ENCODE peak calls at places on chromosomes 6 and 20, in ten cellular contexts. One of them, this sample, is unnamed.

GRCh38 chr6:3520541-3521220 is 63.8 kb upstream of the SLC22A23 start:
- DNase-seq in H9: no peak
- DNase-seq in left lung: no peak
- DNase-seq in HL-60: no peak
- DNase-seq in AG09309: no peak
- DNase-seq in HepG2: no peak
- DNase-seq in fibroblast of lung: no peak
- DNase-seq in GM10248: no peak
- DNase-seq in ovary: no peak
- DNase-seq in OCI-LY7: no peak
- DNase-seq in this sample: no peak

GRCh38 chr6:151087861-151088598 is 151.7 kb upstream of the AKAP12 start:
- DNase-seq in H9: no peak
- DNase-seq in left lung: no peak
- DNase-seq in HL-60: no peak
- DNase-seq in AG09309: peak
- DNase-seq in HepG2: peak
- DNase-seq in fibroblast of lung: peak
- DNase-seq in GM10248: no peak
- DNase-seq in ovary: peak
- DNase-seq in OCI-LY7: no peak
- DNase-seq in this sample: no peak

GRCh38 chr6:169701218-169701952 is 444 bp downstream of the WDR27 start:
- DNase-seq in H9: no peak
- DNase-seq in left lung: peak
- DNase-seq in HL-60: no peak
- DNase-seq in AG09309: no peak
- DNase-seq in HepG2: no peak
- DNase-seq in fibroblast of lung: no peak
- DNase-seq in GM10248: no peak
- DNase-seq in ovary: no peak
- DNase-seq in OCI-LY7: peak
- DNase-seq in this sample: no peak

GRCh38 chr6:28225056-28225834 is at the start of gene ZSCAN9:
- DNase-seq in H9: peak
- DNase-seq in left lung: peak
- DNase-seq in HL-60: peak
- DNase-seq in AG09309: peak
- DNase-seq in HepG2: peak
- DNase-seq in fibroblast of lung: peak
- DNase-seq in GM10248: peak
- DNase-seq in ovary: peak
- DNase-seq in OCI-LY7: peak
- DNase-seq in this sample: peak

GRCh38 chr6:157249756-157250155 is 73.6 kb downstream of the TMEM242 start:
- DNase-seq in H9: no peak
- DNase-seq in left lung: no peak
- DNase-seq in HL-60: no peak
- DNase-seq in AG09309: no peak
- DNase-seq in HepG2: no peak
- DNase-seq in fibroblast of lung: no peak
- DNase-seq in GM10248: no peak
- DNase-seq in ovary: no peak
- DNase-seq in OCI-LY7: no peak
- DNase-seq in this sample: no peak

GRCh38 chr20:54151073-54151436 is 22.7 kb downstream of the CYP24A1 start:
- DNase-seq in H9: no peak
- DNase-seq in left lung: no peak
- DNase-seq in HL-60: no peak
- DNase-seq in AG09309: no peak
- DNase-seq in HepG2: no peak
- DNase-seq in fibroblast of lung: no peak
- DNase-seq in GM10248: no peak
- DNase-seq in ovary: no peak
- DNase-seq in OCI-LY7: no peak
- DNase-seq in this sample: no peak

GRCh38 chr6:110287462-110288341 is 70.4 kb downstream of the METTL24 start:
- DNase-seq in H9: no peak
- DNase-seq in left lung: no peak
- DNase-seq in HL-60: no peak
- DNase-seq in AG09309: no peak
- DNase-seq in HepG2: peak
- DNase-seq in fibroblast of lung: no peak
- DNase-seq in GM10248: no peak
- DNase-seq in ovary: no peak
- DNase-seq in OCI-LY7: no peak
- DNase-seq in this sample: no peak

GRCh38 chr6:130982060-130982459 is 81.0 kb downstream of the EPB41L2 start:
- DNase-seq in H9: no peak
- DNase-seq in left lung: no peak
- DNase-seq in HL-60: no peak
- DNase-seq in AG09309: no peak
- DNase-seq in HepG2: no peak
- DNase-seq in fibroblast of lung: no peak
- DNase-seq in GM10248: no peak
- DNase-seq in ovary: no peak
- DNase-seq in OCI-LY7: no peak
- DNase-seq in this sample: no peak

GRCh38 chr6:82458147-82458546 is 94.5 kb downstream of the TPBG start:
- DNase-seq in H9: no peak
- DNase-seq in left lung: no peak
- DNase-seq in HL-60: no peak
- DNase-seq in AG09309: no peak
- DNase-seq in HepG2: no peak
- DNase-seq in fibroblast of lung: no peak
- DNase-seq in GM10248: no peak
- DNase-seq in ovary: no peak
- DNase-seq in OCI-LY7: no peak
- DNase-seq in this sample: no peak

GRCh38 chr6:118856301-118856700 is 37.7 kb upstream of the ASF1A start:
- DNase-seq in H9: no peak
- DNase-seq in left lung: no peak
- DNase-seq in HL-60: no peak
- DNase-seq in AG09309: no peak
- DNase-seq in HepG2: no peak
- DNase-seq in fibroblast of lung: no peak
- DNase-seq in GM10248: no peak
- DNase-seq in ovary: no peak
- DNase-seq in OCI-LY7: no peak
- DNase-seq in this sample: no peak

GRCh38 chr6:148324297-148325007 is 18.2 kb upstream of the SASH1 start:
- DNase-seq in H9: no peak
- DNase-seq in left lung: peak
- DNase-seq in HL-60: peak
- DNase-seq in AG09309: peak
- DNase-seq in HepG2: no peak
- DNase-seq in fibroblast of lung: no peak
- DNase-seq in GM10248: no peak
- DNase-seq in ovary: no peak
- DNase-seq in OCI-LY7: no peak
- DNase-seq in this sample: no peak

GRCh38 chr20:19212524-19213502 is at the start of gene SLC24A3:
- DNase-seq in H9: peak
- DNase-seq in left lung: peak
- DNase-seq in HL-60: no peak
- DNase-seq in AG09309: no peak
- DNase-seq in HepG2: peak
- DNase-seq in fibroblast of lung: peak
- DNase-seq in GM10248: peak
- DNase-seq in ovary: peak
- DNase-seq in OCI-LY7: no peak
- DNase-seq in this sample: peak

GRCh38 chr6:72553531-72554202 is 68.2 kb upstream of the KCNQ5 start:
- DNase-seq in H9: no peak
- DNase-seq in left lung: no peak
- DNase-seq in HL-60: no peak
- DNase-seq in AG09309: peak
- DNase-seq in HepG2: no peak
- DNase-seq in fibroblast of lung: peak
- DNase-seq in GM10248: no peak
- DNase-seq in ovary: no peak
- DNase-seq in OCI-LY7: no peak
- DNase-seq in this sample: no peak

GRCh38 chr20:62740286-62741141 is 31.9 kb downstream of the NTSR1 start:
- DNase-seq in H9: no peak
- DNase-seq in left lung: peak
- DNase-seq in HL-60: peak
- DNase-seq in AG09309: peak
- DNase-seq in HepG2: peak
- DNase-seq in fibroblast of lung: peak
- DNase-seq in GM10248: peak
- DNase-seq in ovary: peak
- DNase-seq in OCI-LY7: no peak
- DNase-seq in this sample: peak

GRCh38 chr20:41030536-41031242 is 2.1 kb downstream of the TOP1 start:
- DNase-seq in H9: no peak
- DNase-seq in left lung: no peak
- DNase-seq in HL-60: no peak
- DNase-seq in AG09309: no peak
- DNase-seq in HepG2: peak
- DNase-seq in fibroblast of lung: peak
- DNase-seq in GM10248: no peak
- DNase-seq in ovary: no peak
- DNase-seq in OCI-LY7: no peak
- DNase-seq in this sample: no peak

GRCh38 chr20:11581271-11581670 is 336.4 kb upstream of the BTBD3 start:
- DNase-seq in H9: peak
- DNase-seq in left lung: no peak
- DNase-seq in HL-60: peak
- DNase-seq in AG09309: no peak
- DNase-seq in HepG2: peak
- DNase-seq in fibroblast of lung: no peak
- DNase-seq in GM10248: no peak
- DNase-seq in ovary: no peak
- DNase-seq in OCI-LY7: no peak
- DNase-seq in this sample: no peak

GRCh38 chr6:142934190-142934589 is 10.8 kb downstream of the HIVEP2 start:
- DNase-seq in H9: no peak
- DNase-seq in left lung: no peak
- DNase-seq in HL-60: no peak
- DNase-seq in AG09309: no peak
- DNase-seq in HepG2: no peak
- DNase-seq in fibroblast of lung: no peak
- DNase-seq in GM10248: no peak
- DNase-seq in ovary: no peak
- DNase-seq in OCI-LY7: no peak
- DNase-seq in this sample: no peak

GRCh38 chr6:156776841-156777576 is at the start of gene ARID1B:
- DNase-seq in H9: peak
- DNase-seq in left lung: peak
- DNase-seq in HL-60: no peak
- DNase-seq in AG09309: no peak
- DNase-seq in HepG2: peak
- DNase-seq in fibroblast of lung: peak
- DNase-seq in GM10248: peak
- DNase-seq in ovary: peak
- DNase-seq in OCI-LY7: peak
- DNase-seq in this sample: peak

GRCh38 chr20:2692036-2692885 is at the start of gene EBF4:
- DNase-seq in H9: peak
- DNase-seq in left lung: peak
- DNase-seq in HL-60: no peak
- DNase-seq in AG09309: no peak
- DNase-seq in HepG2: no peak
- DNase-seq in fibroblast of lung: peak
- DNase-seq in GM10248: peak
- DNase-seq in ovary: peak
- DNase-seq in OCI-LY7: peak
- DNase-seq in this sample: no peak

GRCh38 chr20:62742550-62742949 is 33.9 kb downstream of the NTSR1 start:
- DNase-seq in H9: no peak
- DNase-seq in left lung: peak
- DNase-seq in HL-60: no peak
- DNase-seq in AG09309: no peak
- DNase-seq in HepG2: no peak
- DNase-seq in fibroblast of lung: no peak
- DNase-seq in GM10248: no peak
- DNase-seq in ovary: no peak
- DNase-seq in OCI-LY7: no peak
- DNase-seq in this sample: peak

GRCh38 chr6:106509420-106510089 is 119.7 kb downstream of the RTN4IP1 start:
- DNase-seq in H9: peak
- DNase-seq in left lung: no peak
- DNase-seq in HL-60: no peak
- DNase-seq in AG09309: no peak
- DNase-seq in HepG2: peak
- DNase-seq in fibroblast of lung: peak
- DNase-seq in GM10248: peak
- DNase-seq in ovary: no peak
- DNase-seq in OCI-LY7: peak
- DNase-seq in this sample: peak

GRCh38 chr6:97668716-97669115 is 385.7 kb upstream of the MMS22L start:
- DNase-seq in H9: no peak
- DNase-seq in left lung: no peak
- DNase-seq in HL-60: no peak
- DNase-seq in AG09309: no peak
- DNase-seq in HepG2: no peak
- DNase-seq in fibroblast of lung: no peak
- DNase-seq in GM10248: peak
- DNase-seq in ovary: no peak
- DNase-seq in OCI-LY7: peak
- DNase-seq in this sample: no peak
- TF ChIP-seq CTCF in H9: no peak
- TF ChIP-seq CTCF in left lung: no peak
- TF ChIP-seq CTCF in HL-60: no peak
- TF ChIP-seq CTCF in AG09309: no peak
- TF ChIP-seq CTCF in HepG2: no peak
- TF ChIP-seq CTCF in fibroblast of lung: no peak
- TF ChIP-seq CTCF in GM10248: no peak
- TF ChIP-seq CTCF in ovary: no peak
- TF ChIP-seq CTCF in OCI-LY7: no peak
- TF ChIP-seq CTCF in this sample: no peak

GRCh38 chr6:44128020-44128917 is 915 bp downstream of the TMEM63B start:
- DNase-seq in H9: peak
- DNase-seq in left lung: peak
- DNase-seq in HL-60: no peak
- DNase-seq in AG09309: no peak
- DNase-seq in HepG2: peak
- DNase-seq in fibroblast of lung: no peak
- DNase-seq in GM10248: peak
- DNase-seq in ovary: peak
- DNase-seq in OCI-LY7: peak
- DNase-seq in this sample: peak
- TF ChIP-seq CTCF in H9: peak
- TF ChIP-seq CTCF in left lung: no peak
- TF ChIP-seq CTCF in HL-60: no peak
- TF ChIP-seq CTCF in AG09309: no peak
- TF ChIP-seq CTCF in HepG2: peak
- TF ChIP-seq CTCF in fibroblast of lung: no peak
- TF ChIP-seq CTCF in GM10248: no peak
- TF ChIP-seq CTCF in ovary: peak
- TF ChIP-seq CTCF in OCI-LY7: peak
- TF ChIP-seq CTCF in this sample: peak

GRCh38 chr6:44186691-44187025 is 28.0 kb downstream of the CAPN11 start:
- DNase-seq in H9: no peak
- DNase-seq in left lung: no peak
- DNase-seq in HL-60: no peak
- DNase-seq in AG09309: no peak
- DNase-seq in HepG2: no peak
- DNase-seq in fibroblast of lung: no peak
- DNase-seq in GM10248: no peak
- DNase-seq in ovary: no peak
- DNase-seq in OCI-LY7: no peak
- DNase-seq in this sample: no peak
- TF ChIP-seq CTCF in H9: no peak
- TF ChIP-seq CTCF in left lung: no peak
- TF ChIP-seq CTCF in HL-60: no peak
- TF ChIP-seq CTCF in AG09309: no peak
- TF ChIP-seq CTCF in HepG2: no peak
- TF ChIP-seq CTCF in fibroblast of lung: no peak
- TF ChIP-seq CTCF in GM10248: no peak
- TF ChIP-seq CTCF in ovary: no peak
- TF ChIP-seq CTCF in OCI-LY7: no peak
- TF ChIP-seq CTCF in this sample: no peak

GRCh38 chr6:122871079-122871478 is 82.0 kb downstream of the SMPDL3A start:
- DNase-seq in H9: no peak
- DNase-seq in left lung: no peak
- DNase-seq in HL-60: no peak
- DNase-seq in AG09309: no peak
- DNase-seq in HepG2: no peak
- DNase-seq in fibroblast of lung: no peak
- DNase-seq in GM10248: no peak
- DNase-seq in ovary: no peak
- DNase-seq in OCI-LY7: no peak
- DNase-seq in this sample: no peak
- TF ChIP-seq CTCF in H9: no peak
- TF ChIP-seq CTCF in left lung: no peak
- TF ChIP-seq CTCF in HL-60: no peak
- TF ChIP-seq CTCF in AG09309: no peak
- TF ChIP-seq CTCF in HepG2: no peak
- TF ChIP-seq CTCF in fibroblast of lung: no peak
- TF ChIP-seq CTCF in GM10248: no peak
- TF ChIP-seq CTCF in ovary: no peak
- TF ChIP-seq CTCF in OCI-LY7: no peak
- TF ChIP-seq CTCF in this sample: no peak

This sample was measured in CD14-positive monocyte.